ENCODE peak calls at places on chromosomes 4 and X, in nine cellular contexts. O, U, P, H, S, W, I, D and Z are unnamed samples.

GRCh38 chr4:152063301-152064235 is 302.8 kb upstream of the GATB start:
- DNase-seq in O (no peak), U (no peak), P (no peak), H (no peak), S (peak), W (no peak), I (no peak), D (no peak), Z (peak)

GRCh38 chrX:22628275-22628674 is 355.6 kb downstream of the CBLL2 start:
- DNase-seq in O (no peak), U (no peak), P (no peak), H (no peak), S (no peak), W (no peak), I (no peak), D (no peak), Z (no peak)

GRCh38 chr4:80265571-80266266 is 745 bp upstream of the FGF5 start:
- DNase-seq in O (no peak), U (no peak), P (peak), H (no peak), S (no peak), W (no peak), I (peak), D (no peak), Z (no peak)

GRCh38 chr4:134544303-134544761 is 342.7 kb upstream of the PABPC4L start:
- DNase-seq in O (no peak), U (no peak), P (no peak), H (peak), S (no peak), W (no peak), I (peak), D (no peak), Z (no peak)

GRCh38 chr4:21005647-21006046 is 305.4 kb downstream of the PACRGL start:
- DNase-seq in O (no peak), U (no peak), P (no peak), H (no peak), S (no peak), W (no peak), I (no peak), D (no peak), Z (no peak)

GRCh38 chr4:17077105-17077504 is 178.7 kb upstream of the LDB2 start:
- DNase-seq in O (no peak), U (no peak), P (no peak), H (no peak), S (no peak), W (no peak), I (no peak), D (no peak), Z (no peak)

GRCh38 chrX:20663287-20663686 is 396.6 kb upstream of the RPS6KA3 start:
- DNase-seq in O (no peak), U (no peak), P (no peak), H (no peak), S (no peak), W (no peak), I (no peak), D (no peak), Z (no peak)

GRCh38 chr4:88630756-88631155 is 38.5 kb downstream of the HERC3 start:
- DNase-seq in O (no peak), U (no peak), P (peak), H (no peak), S (no peak), W (no peak), I (peak), D (no peak), Z (no peak)

GRCh38 chr4:77959566-77960338 is 97.1 kb downstream of the MRPL1 start:
- DNase-seq in O (no peak), U (no peak), P (peak), H (peak), S (no peak), W (peak), I (peak), D (peak), Z (no peak)

GRCh38 chr4:4765811-4766210 is 93.7 kb upstream of the MSX1 start:
- DNase-seq in O (no peak), U (no peak), P (peak), H (no peak), S (no peak), W (no peak), I (no peak), D (no peak), Z (no peak)

GRCh38 chr4:137510866-137511265 is 21.4 kb downstream of the PCDH18 start:
- DNase-seq in O (peak), U (no peak), P (peak), H (peak), S (no peak), W (no peak), I (peak), D (peak), Z (no peak)

GRCh38 chrX:154593201-154593600 is 8.3 kb downstream of the CTAG1A start:
- DNase-seq in O (no peak), U (no peak), P (no peak), H (no peak), S (no peak), W (no peak), I (no peak), D (no peak), Z (no peak)

GRCh38 chr4:176653406-176654220 is 139.1 kb downstream of the VEGFC start:
- DNase-seq in O (no peak), U (no peak), P (peak), H (no peak), S (no peak), W (no peak), I (no peak), D (no peak), Z (no peak)

GRCh38 chr4:67674098-67674497 is 26.9 kb downstream of the UBA6 start:
- DNase-seq in O (no peak), U (no peak), P (peak), H (no peak), S (no peak), W (no peak), I (no peak), D (no peak), Z (no peak)

GRCh38 chr4:107931775-107932321 is 499 bp downstream of the CYP2U1 start:
- DNase-seq in O (no peak), U (no peak), P (no peak), H (no peak), S (no peak), W (peak), I (no peak), D (no peak), Z (no peak)

GRCh38 chr4:59583845-59584568 is 1616.1 kb upstream of the ADGRL3 start:
- DNase-seq in O (no peak), U (no peak), P (no peak), H (no peak), S (no peak), W (no peak), I (no peak), D (no peak), Z (no peak)

GRCh38 chrX:55074851-55075467 is at the start of gene PAGE2B:
- DNase-seq in O (no peak), U (no peak), P (no peak), H (no peak), S (no peak), W (no peak), I (no peak), D (no peak), Z (no peak)

GRCh38 chr4:122764071-122764807 is 31.7 kb downstream of the BBS12 start:
- DNase-seq in O (no peak), U (no peak), P (peak), H (no peak), S (no peak), W (no peak), I (peak), D (no peak), Z (no peak)

GRCh38 chr4:9703391-9703790 is 78.0 kb upstream of the DRD5 start:
- DNase-seq in O (peak), U (peak), P (peak), H (peak), S (peak), W (peak), I (peak), D (no peak), Z (peak)

GRCh38 chr4:77344784-77345183 is 187.8 kb downstream of the CCNG2 start:
- DNase-seq in O (no peak), U (no peak), P (no peak), H (no peak), S (no peak), W (no peak), I (no peak), D (no peak), Z (no peak)

GRCh38 chr4:15914291-15914690 is 24.2 kb downstream of the FGFBP1 start:
- DNase-seq in O (peak), U (no peak), P (no peak), H (no peak), S (no peak), W (no peak), I (peak), D (no peak), Z (no peak)

GRCh38 chrX:130172127-130172834 is 519 bp downstream of the RAB33A start:
- DNase-seq in O (no peak), U (no peak), P (no peak), H (no peak), S (no peak), W (no peak), I (no peak), D (no peak), Z (no peak)

GRCh38 chr4:8283161-8283560 is 13.6 kb downstream of the HTRA3 start:
- DNase-seq in O (no peak), U (no peak), P (no peak), H (no peak), S (no peak), W (no peak), I (no peak), D (no peak), Z (no peak)

GRCh38 chrX:126342859-126343258 is 176.8 kb upstream of the DCAF12L2 start:
- DNase-seq in O (no peak), U (no peak), P (no peak), H (no peak), S (peak), W (no peak), I (no peak), D (no peak), Z (no peak)

GRCh38 chr4:137359691-137360315 is 172.5 kb downstream of the PCDH18 start:
- DNase-seq in O (no peak), U (no peak), P (peak), H (no peak), S (no peak), W (no peak), I (no peak), D (peak), Z (no peak)

GRCh38 chr4:128853741-128854140 is 44.2 kb downstream of the JADE1 start:
- DNase-seq in O (no peak), U (no peak), P (peak), H (no peak), S (no peak), W (no peak), I (no peak), D (no peak), Z (no peak)

GRCh38 chr4:133347409-133347808 is 198.3 kb downstream of the PCDH10 start:
- DNase-seq in O (no peak), U (no peak), P (no peak), H (no peak), S (no peak), W (no peak), I (no peak), D (no peak), Z (no peak)

GRCh38 chrX:80014141-80014940 is at the start of gene TBX22:
- DNase-seq in O (no peak), U (no peak), P (no peak), H (no peak), S (no peak), W (no peak), I (no peak), D (no peak), Z (no peak)

GRCh38 chr4:13703096-13703495 is 75.6 kb upstream of the BOD1L1 start:
- DNase-seq in O (no peak), U (no peak), P (no peak), H (no peak), S (no peak), W (no peak), I (no peak), D (no peak), Z (no peak)

GRCh38 chr4:52658671-52659015 is 458 bp downstream of the USP46 start:
- DNase-seq in O (no peak), U (no peak), P (no peak), H (no peak), S (no peak), W (no peak), I (no peak), D (no peak), Z (no peak)

GRCh38 chrX:2898861-2899512 is 30.2 kb downstream of the ARSD start:
- DNase-seq in O (peak), U (no peak), P (no peak), H (no peak), S (peak), W (no peak), I (no peak), D (no peak), Z (no peak)

GRCh38 chrX:41045960-41046567 is 39.2 kb upstream of the USP9X start:
- DNase-seq in O (no peak), U (no peak), P (no peak), H (no peak), S (no peak), W (peak), I (peak), D (peak), Z (no peak)

GRCh38 chr4:99998062-99998880 is 48.2 kb upstream of the H2AZ1 start:
- DNase-seq in O (no peak), U (no peak), P (peak), H (peak), S (no peak), W (no peak), I (peak), D (peak), Z (no peak)

GRCh38 chr4:173347467-173347866 is 13.3 kb upstream of the HMGB2 start:
- DNase-seq in O (no peak), U (no peak), P (no peak), H (no peak), S (no peak), W (no peak), I (no peak), D (no peak), Z (no peak)

GRCh38 chr4:26197018-26197779 is 123.6 kb upstream of the RBPJ start:
- DNase-seq in O (peak), U (no peak), P (peak), H (peak), S (peak), W (no peak), I (peak), D (peak), Z (peak)

GRCh38 chr4:150325872-150326271 is 247.6 kb downstream of the DCLK2 start:
- DNase-seq in O (no peak), U (no peak), P (no peak), H (no peak), S (no peak), W (no peak), I (no peak), D (no peak), Z (no peak)

GRCh38 chr4:88130544-88131305 is 27.7 kb downstream of the ABCG2 start:
- DNase-seq in O (no peak), U (no peak), P (no peak), H (no peak), S (no peak), W (no peak), I (no peak), D (no peak), Z (no peak)

GRCh38 chr4:109826719-109827118 is 1.1 kb upstream of the RRH start:
- DNase-seq in O (no peak), U (no peak), P (peak), H (no peak), S (no peak), W (no peak), I (peak), D (no peak), Z (no peak)

GRCh38 chr4:36244257-36245084 is at the start of gene ARAP2:
- DNase-seq in O (peak), U (peak), P (peak), H (peak), S (peak), W (peak), I (peak), D (no peak), Z (peak)
- TF ChIP-seq CTCF in O (no peak), U (no peak), P (no peak), H (no peak), S (no peak), W (peak), I (no peak), D (no peak), Z (no peak)

GRCh38 chrX:11663875-11664210 is 1.9 kb downstream of the ARHGAP6 start:
- DNase-seq in O (no peak), U (no peak), P (no peak), H (no peak), S (no peak), W (no peak), I (no peak), D (no peak), Z (no peak)
- TF ChIP-seq CTCF in O (no peak), U (no peak), P (no peak), H (no peak), S (no peak), W (no peak), I (no peak), D (no peak), Z (no peak)

DNA sequence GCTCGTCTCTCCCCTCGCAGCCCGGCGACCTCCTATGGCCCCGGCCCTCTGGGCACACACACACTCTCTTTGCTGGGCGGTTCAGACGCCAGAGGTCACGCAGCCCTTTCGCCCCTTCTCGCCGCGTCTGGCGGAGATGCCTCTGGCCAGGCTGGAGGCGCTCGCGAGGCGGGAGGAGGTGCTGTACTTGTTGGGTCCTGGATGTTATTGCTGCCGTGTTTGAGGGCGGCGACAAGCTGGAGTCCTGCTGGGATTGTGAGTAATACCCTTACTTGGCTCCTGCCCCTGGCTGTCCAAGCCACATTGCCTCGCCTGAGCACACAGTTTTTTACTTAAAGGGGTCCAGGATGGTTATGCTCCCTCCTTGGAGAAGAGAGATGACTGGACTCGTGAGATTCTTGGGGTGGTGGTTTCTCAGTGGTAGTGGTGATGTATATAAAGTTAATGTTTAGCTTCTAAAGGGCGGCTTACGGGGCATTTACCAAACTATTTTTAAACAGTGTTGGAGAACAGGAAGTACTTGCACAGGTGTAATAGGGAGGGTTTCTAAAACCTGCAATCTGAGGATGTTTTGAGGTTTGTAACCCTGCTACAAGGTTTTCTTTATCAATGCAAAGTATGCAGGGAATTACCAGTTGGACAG is 572 bp downstream of the USP53 start:
- DNase-seq in O (peak), U (peak), P (peak), H (peak), S (peak), W (peak), I (peak), D (peak), Z (peak)
- TF ChIP-seq CTCF in O (no peak), U (no peak), P (peak), H (no peak), S (peak), W (no peak), I (no peak), D (peak), Z (no peak)

DNA sequence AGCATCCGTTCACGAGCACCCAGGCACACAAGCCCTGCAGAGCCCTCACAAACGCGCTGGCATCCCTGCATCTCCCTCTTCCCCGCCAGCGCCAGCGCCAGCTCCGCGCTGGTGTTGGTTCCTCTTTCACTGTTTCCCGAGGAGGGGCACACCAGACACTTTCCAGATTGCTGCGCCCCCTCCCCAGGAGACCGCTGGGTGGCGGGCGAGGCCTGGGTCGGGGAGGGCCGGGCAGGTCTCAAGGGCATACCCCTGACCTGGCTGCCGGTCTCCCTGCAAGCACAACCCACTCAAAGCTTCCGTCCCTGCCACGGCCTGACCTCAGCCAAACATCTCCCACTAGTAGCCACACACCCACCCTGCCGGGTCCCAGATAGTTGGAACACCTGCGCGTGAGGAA is 2.2 kb upstream of the NKX1-1 start:
- DNase-seq in O (no peak), U (no peak), P (no peak), H (no peak), S (peak), W (no peak), I (no peak), D (no peak), Z (no peak)
- TF ChIP-seq CTCF in O (no peak), U (no peak), P (no peak), H (no peak), S (no peak), W (no peak), I (no peak), D (no peak), Z (no peak)

GRCh38 chr4:101347267-101347556 is at the start of gene PPP3CA:
- DNase-seq in O (no peak), U (no peak), P (no peak), H (no peak), S (no peak), W (no peak), I (no peak), D (no peak), Z (no peak)

GRCh38 chr4:101346562-101347266 is 612 bp downstream of the PPP3CA start:
- DNase-seq in O (no peak), U (peak), P (peak), H (no peak), S (peak), W (peak), I (peak), D (no peak), Z (peak)

GRCh38 chr4:101346312-101346561 is 1.1 kb downstream of the PPP3CA start:
- DNase-seq in O (no peak), U (no peak), P (no peak), H (no peak), S (no peak), W (no peak), I (no peak), D (no peak), Z (peak)

GRCh38 chr4:101348367-101348827 is 1.1 kb upstream of the PPP3CA start:
- DNase-seq in O (no peak), U (no peak), P (no peak), H (no peak), S (peak), W (no peak), I (peak), D (no peak), Z (no peak)

GRCh38 chr4:101347557-101348366 is 436 bp upstream of the PPP3CA start:
- DNase-seq in O (peak), U (peak), P (peak), H (peak), S (peak), W (peak), I (peak), D (peak), Z (peak)
- TF ChIP-seq CTCF in O (no peak), U (no peak), P (peak), H (no peak), S (no peak), W (no peak), I (no peak), D (peak), Z (no peak)

DNA sequence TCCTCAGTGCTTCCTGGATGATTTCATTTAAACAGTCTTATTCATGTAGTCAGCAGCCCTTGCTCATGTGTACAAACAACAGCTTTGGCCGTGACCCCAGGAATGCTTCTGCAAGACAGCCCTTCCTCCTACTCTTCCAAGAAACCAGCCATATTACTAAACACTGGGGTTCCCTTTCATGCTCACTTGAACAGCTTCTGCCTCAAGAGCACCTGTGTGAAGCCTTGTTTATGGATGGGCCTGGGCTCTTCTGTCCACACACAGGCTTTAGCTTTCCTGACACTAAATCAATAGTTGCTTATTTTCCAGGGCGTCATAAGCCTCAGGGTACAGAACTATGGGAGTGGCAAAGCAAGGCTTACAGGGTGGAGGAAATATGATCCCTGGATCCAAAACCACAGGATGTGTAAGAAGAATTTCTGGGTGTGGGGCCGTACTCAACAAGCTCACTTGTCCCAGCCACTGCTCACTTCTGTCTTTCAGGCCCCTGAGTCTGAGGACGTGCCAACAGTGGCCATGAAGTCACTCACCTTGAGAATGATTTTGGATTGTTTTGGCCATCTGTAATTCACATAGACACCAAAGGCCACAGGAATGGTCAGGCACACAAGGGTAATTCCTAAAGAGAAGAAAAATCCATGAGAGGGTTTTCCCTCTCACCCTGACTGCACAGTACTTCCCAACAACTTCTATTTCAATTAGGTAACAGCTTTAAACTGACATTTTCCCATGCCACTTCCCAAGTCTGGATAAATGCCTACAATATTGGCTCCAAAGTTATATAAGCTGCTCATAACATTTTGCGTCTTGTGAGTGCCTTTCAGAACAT is 17.7 kb downstream of the SLC10A6 start:
- DNase-seq in O (peak), U (no peak), P (peak), H (peak), S (no peak), W (no peak), I (peak), D (peak), Z (no peak)
- TF ChIP-seq CTCF in O (no peak), U (no peak), P (no peak), H (no peak), S (no peak), W (no peak), I (no peak), D (no peak), Z (no peak)

GRCh38 chr4:168615294-168615693 is 118.4 kb downstream of the PALLD start:
- DNase-seq in O (no peak), U (no peak), P (peak), H (no peak), S (no peak), W (no peak), I (peak), D (no peak), Z (no peak)
- TF ChIP-seq CTCF in O (no peak), U (no peak), P (no peak), H (no peak), S (no peak), W (no peak), I (no peak), D (no peak), Z (no peak)